ENCODE peak calls at places on chromosomes 16 and 17, in seven cellular contexts. J is CD8-positive, alpha-beta T cell; R is prostate gland; D is PC-9; F is esophagus squamous epithelium; N is AG10803; Y is GM10248. I is an unnamed sample.

GRCh38 chr17:42653179-42654124 is 5.6 kb upstream of the TUBG2 start:
- DNase-seq in J (no peak), R (peak; percentile 49), D (no peak), F (no peak), N (peak; percentile 82), Y (peak; percentile 22), I (no peak)

GRCh38 chr17:17388657-17389496 is 85.7 kb downstream of the NT5M start:
- DNase-seq in J (no peak), R (no peak), D (no peak), F (no peak), N (no peak), Y (no peak), I (no peak)

GRCh38 chr17:67285360-67285759 is 40.4 kb upstream of the HELZ start:
- DNase-seq in J (no peak), R (no peak), D (no peak), F (no peak), N (no peak), Y (no peak), I (no peak)

GRCh38 chr17:69557339-69557738 is 142.8 kb downstream of the MAP2K6 start:
- DNase-seq in J (no peak), R (no peak), D (no peak), F (no peak), N (no peak), Y (no peak), I (no peak)

GRCh38 chr16:89018605-89019158 is 41.7 kb upstream of the CBFA2T3 start:
- DNase-seq in J (no peak), R (no peak), D (no peak), F (no peak), N (peak; percentile 52), Y (no peak), I (no peak)

GRCh38 chr16:19094542-19095365 is 19.0 kb upstream of the ITPRIPL2 start:
- DNase-seq in J (no peak), R (no peak), D (no peak), F (no peak), N (no peak), Y (no peak), I (no peak)

GRCh38 chr16:57926041-57926440 is 44.9 kb downstream of the CNGB1 start:
- DNase-seq in J (no peak), R (no peak), D (no peak), F (no peak), N (no peak), Y (no peak), I (no peak)

GRCh38 chr16:17396762-17397498 is 73.8 kb downstream of the XYLT1 start:
- DNase-seq in J (peak; percentile 26), R (peak; percentile 59), D (no peak), F (no peak), N (peak; percentile 35), Y (no peak), I (no peak)

GRCh38 chr16:73053379-73054130 is 5.6 kb upstream of the ZFHX3 start:
- DNase-seq in J (no peak), R (no peak), D (peak; percentile 63), F (no peak), N (no peak), Y (no peak), I (no peak)

GRCh38 chr17:30443721-30444120 is 33.5 kb upstream of the GOSR1 start:
- DNase-seq in J (no peak), R (no peak), D (no peak), F (no peak), N (no peak), Y (no peak), I (no peak)

GRCh38 chr17:40915721-40916256 is 21.7 kb downstream of the KRT23 start:
- DNase-seq in J (no peak), R (no peak), D (peak; percentile 49), F (no peak), N (peak; percentile 86), Y (peak; percentile 41), I (peak; percentile 58)

GRCh38 chr16:10736926-10737625 is 6.6 kb upstream of the NUBP1 start:
- DNase-seq in J (peak; percentile 71), R (peak; percentile 63), D (peak; percentile 70), F (no peak), N (peak; percentile 61), Y (peak; percentile 81), I (peak; percentile 80)

GRCh38 chr17:73600103-73600871 is 44.0 kb downstream of the SDK2 start:
- DNase-seq in J (no peak), R (no peak), D (no peak), F (no peak), N (peak; percentile 56), Y (no peak), I (no peak)

DNA sequence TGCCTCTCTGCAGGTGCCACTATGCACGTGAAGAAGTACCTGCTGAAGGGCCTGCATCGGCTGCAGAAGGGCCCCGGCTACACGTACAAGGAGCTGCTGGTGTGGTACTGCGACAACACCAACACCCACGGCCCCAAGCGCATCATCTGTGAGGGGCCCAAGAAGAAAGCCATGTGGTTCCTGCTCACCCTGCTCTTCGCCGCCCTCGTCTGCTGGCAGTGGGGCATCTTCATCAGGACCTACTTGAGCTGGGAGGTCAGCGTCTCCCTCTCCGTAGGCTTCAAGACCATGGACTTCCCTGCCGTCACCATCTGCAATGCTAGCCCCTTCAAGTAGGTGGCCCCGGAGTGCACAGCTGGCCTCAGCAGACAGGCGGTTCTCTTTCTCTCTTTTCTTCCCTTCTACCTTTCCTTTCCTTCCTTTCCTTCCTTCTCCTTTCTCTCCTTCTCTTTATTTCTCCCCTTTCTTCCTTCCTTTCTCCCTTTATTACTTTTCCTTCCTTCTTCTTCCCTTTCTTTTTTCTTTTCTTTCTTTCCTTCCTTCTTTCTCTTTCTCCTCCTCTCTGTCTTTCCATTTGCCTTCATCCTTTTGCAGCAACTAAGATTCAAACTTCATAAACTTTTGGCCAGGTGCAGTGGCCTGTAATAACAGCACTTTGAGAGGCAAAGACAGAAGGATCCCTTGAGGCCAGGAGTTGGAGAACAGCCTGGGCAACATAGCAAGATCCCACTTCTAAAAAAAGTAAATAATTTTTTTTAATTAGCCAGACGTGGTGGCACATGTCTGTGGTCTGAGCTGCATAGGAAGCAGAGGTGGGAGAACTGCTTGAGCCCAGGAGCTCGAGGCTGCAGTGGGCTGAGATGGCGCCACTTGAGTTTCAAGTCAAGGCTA is 46.7 kb downstream of the SCNN1B start:
- DNase-seq in J (no peak), R (no peak), D (no peak), F (no peak), N (no peak), Y (no peak), I (no peak)
- TF ChIP-seq CTCF in J (no peak), R (no peak), D (no peak), F (no peak), N (peak; percentile 13), Y (no peak), I (peak; percentile 27)

DNA sequence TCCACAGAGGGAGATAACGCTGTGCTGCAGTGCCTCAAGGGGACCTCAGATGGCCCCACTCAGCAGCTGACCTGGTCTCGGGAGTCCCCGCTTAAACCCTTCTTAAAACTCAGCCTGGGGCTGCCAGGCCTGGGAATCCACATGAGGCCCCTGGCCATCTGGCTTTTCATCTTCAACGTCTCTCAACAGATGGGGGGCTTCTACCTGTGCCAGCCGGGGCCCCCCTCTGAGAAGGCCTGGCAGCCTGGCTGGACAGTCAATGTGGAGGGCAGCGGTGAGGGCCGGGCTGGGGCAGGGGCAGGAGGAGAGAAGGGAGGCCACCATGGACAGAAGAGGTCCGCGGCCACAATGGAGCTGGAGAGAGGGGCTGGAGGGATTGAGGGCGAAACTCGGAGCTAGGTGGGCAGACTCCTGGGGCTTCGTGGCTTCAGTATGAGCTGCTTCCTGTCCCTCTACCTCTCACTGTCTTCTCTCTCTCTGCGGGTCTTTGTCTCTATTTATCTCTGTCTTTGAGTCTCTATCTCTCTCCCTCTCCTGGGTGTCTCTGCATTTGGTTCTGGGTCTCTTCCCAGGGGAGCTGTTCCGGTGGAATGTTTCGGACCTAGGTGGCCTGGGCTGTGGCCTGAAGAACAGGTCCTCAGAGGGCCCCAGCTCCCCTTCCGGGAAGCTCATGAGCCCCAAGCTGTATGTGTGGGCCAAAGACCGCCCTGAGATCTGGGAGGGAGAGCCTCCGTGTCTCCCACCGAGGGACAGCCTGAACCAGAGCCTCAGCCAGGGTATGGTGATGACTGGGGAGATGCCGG is 769 bp downstream of the CD19 start:
- DNase-seq in J (no peak), R (no peak), D (no peak), F (no peak), N (no peak), Y (no peak), I (no peak)
- TF ChIP-seq CTCF in J (no peak), R (no peak), D (no peak), F (no peak), N (no peak), Y (no peak), I (no peak)

GRCh38 chr17:4307179-4307930 is 43.6 kb upstream of the ANKFY1 start:
- DNase-seq in J (no peak), R (no peak), D (no peak), F (no peak), N (no peak), Y (no peak), I (no peak)

GRCh38 chr17:4310349-4311060 is 46.7 kb upstream of the ANKFY1 start:
- DNase-seq in J (no peak), R (no peak), D (no peak), F (no peak), N (no peak), Y (no peak), I (no peak)

GRCh38 chr17:4305224-4305623 is 41.4 kb upstream of the ANKFY1 start:
- DNase-seq in J (no peak), R (no peak), D (no peak), F (no peak), N (no peak), Y (no peak), I (no peak)

GRCh38 chr17:4301066-4301465 is 37.3 kb upstream of the ANKFY1 start:
- DNase-seq in J (no peak), R (no peak), D (no peak), F (no peak), N (no peak), Y (no peak), I (no peak)

DNA sequence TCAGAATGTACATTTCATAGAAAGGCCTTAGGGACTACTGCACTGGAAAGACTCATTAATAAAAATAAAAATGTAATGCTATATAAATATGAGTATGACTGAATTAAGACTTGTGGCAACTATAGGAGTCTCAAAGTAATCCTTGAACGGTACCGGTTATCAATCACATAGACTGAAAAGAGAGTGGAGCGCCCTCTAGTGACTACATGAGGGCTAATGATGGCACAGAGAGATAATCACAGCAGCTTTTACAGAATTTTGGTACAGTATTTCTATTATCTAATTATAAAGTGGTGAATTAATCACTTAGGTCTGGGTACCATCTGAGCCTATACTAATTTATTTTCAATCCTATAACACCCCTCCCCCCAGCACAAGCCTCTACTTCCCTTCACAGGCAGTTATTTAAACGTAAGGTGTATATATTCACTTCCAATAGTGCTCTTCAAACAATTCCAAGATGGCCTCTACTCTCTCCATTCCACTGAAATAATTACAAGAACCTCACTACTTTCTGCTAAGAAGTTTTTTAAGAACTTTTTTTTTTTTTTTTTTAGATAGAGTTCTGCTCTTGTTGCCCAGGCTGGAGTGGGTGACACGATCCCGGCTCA is 40.7 kb upstream of the ANKFY1 start:
- DNase-seq in J (peak; percentile 63), R (peak; percentile 39), D (peak; percentile 11), F (no peak), N (peak; percentile 46), Y (peak; percentile 67), I (peak; percentile 63)
- TF ChIP-seq CTCF in J (peak; percentile 80), R (peak; percentile 41), D (peak; percentile 84), F (peak; percentile 46), N (peak; percentile 83), Y (peak; percentile 65), I (peak; percentile 71)

DNA sequence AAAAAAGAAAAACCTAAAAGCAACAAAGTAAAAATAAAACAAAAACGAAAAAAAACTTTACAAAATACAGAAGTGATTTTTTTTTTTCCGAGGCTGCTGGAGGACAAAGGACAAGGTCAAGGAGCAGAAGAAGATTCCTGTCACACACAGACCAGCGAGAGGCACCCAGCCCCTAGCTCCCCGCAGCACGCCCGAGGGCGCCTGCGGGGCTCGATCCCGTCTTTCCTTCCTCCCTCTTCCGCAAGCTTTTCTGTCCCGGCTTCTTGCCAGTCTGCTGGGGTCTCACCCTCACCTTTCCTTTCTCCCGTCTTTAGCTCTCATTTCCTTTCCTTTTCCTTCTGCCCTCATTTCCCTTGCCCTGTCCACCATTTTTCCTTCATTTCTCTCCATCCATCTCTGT is 66.1 kb upstream of the DNAH17 start:
- DNase-seq in J (no peak), R (no peak), D (no peak), F (no peak), N (no peak), Y (no peak), I (no peak)
- TF ChIP-seq CTCF in J (no peak), R (no peak), D (no peak), F (no peak), N (no peak), Y (no peak), I (no peak)

I was measured in GM13977.